ENCODE peak calls at places on chromosomes 1 and 21, in four cellular contexts. B is T follicular helper cell, M is cardiac fibroblast, Z is immature natural killer cell. U is an unnamed sample.

GRCh38 chr1:45840704-45841103 is 37.3 kb downstream of the MAST2 start:
- DNase-seq in Z (no peak), B (no peak), M (peak), U (no peak)

GRCh38 chr1:216750031-216750627 is 26.9 kb upstream of the ESRRG start:
- DNase-seq in B (no peak), Z (no peak), M (peak), U (no peak)

GRCh38 chr1:160657477-160657820 is 10.6 kb upstream of the SLAMF1 start:
- DNase-seq in B (no peak), Z (no peak), M (peak), U (no peak)

GRCh38 chr1:156816561-156817328 is at the start of gene SH2D2A:
- DNase-seq in B (peak), Z (peak), M (peak), U (peak)

GRCh38 chr1:27359822-27360158 is 7.0 kb downstream of the MAP3K6 start:
- DNase-seq in M (no peak), B (no peak), Z (no peak), U (no peak)

GRCh38 chr1:231550448-231550781 is 21.9 kb downstream of the TSNAX start:
- DNase-seq in M (peak), Z (peak), B (peak), U (no peak)

GRCh38 chr1:192488058-192488457 is 87.5 kb upstream of the RGS1 start:
- DNase-seq in M (peak), B (no peak), Z (no peak), U (no peak)

GRCh38 chr21:27023186-27023585 is 56.3 kb upstream of the ADAMTS5 start:
- DNase-seq in M (no peak), B (no peak), Z (no peak), U (no peak)

GRCh38 chr1:111907321-111907720 is 82.1 kb downstream of the KCND3 start:
- DNase-seq in M (no peak), Z (no peak), B (no peak), U (no peak)

GRCh38 chr21:28675265-28676041 is 317.2 kb downstream of the LTN1 start:
- DNase-seq in Z (no peak), B (no peak), M (peak), U (no peak)

GRCh38 chr1:3896396-3897000 is 3.6 kb downstream of the C1orf174 start:
- DNase-seq in M (no peak), Z (no peak), B (no peak), U (no peak)